ENCODE peak calls at places on chromosomes 7 and 10, in ten cellular contexts. G is GM23338, O is Panc1, Y is prostate gland, P is SK-N-SH, F is sigmoid colon, X is transverse colon, N is HCT116, R is esophagus muscularis mucosa, Q is stomach. J is an unnamed sample. For H3K4me1, the result is how much of the 10 kb centered on the place peaks cover.

GRCh38 chr10:103445767-103446567 is 6.2 kb downstream of the CALHM2 start:
- DNase-seq in F (peak), P (no peak), Q (no peak), X (peak), N (no peak), G (no peak), O (no peak), R (peak), Y (no peak), J (no peak)

GRCh38 chr10:98898987-98899386 is 336.7 kb downstream of the HPSE2 start:
- DNase-seq in Y (no peak), N (no peak), G (no peak), P (no peak), F (no peak), R (no peak), Q (no peak), X (no peak), O (no peak), J (no peak)

GRCh38 chr7:94057955-94058354 is 53.8 kb upstream of the BET1 start:
- DNase-seq in Q (no peak), O (no peak), P (no peak), G (no peak), R (no peak), N (no peak), Y (no peak), F (no peak), X (no peak), J (no peak)

GRCh38 chr10:69232252-69232651 is 12.1 kb downstream of the HKDC1 start:
- DNase-seq in Y (no peak), O (no peak), F (no peak), Q (no peak), X (peak), P (no peak), G (peak), N (peak), R (no peak), J (peak)

GRCh38 chr7:49803812-49804211 is 30.4 kb downstream of the VWC2 start:
- DNase-seq in Q (no peak), P (no peak), O (no peak), R (no peak), N (no peak), F (no peak), Y (no peak), X (no peak), G (no peak), J (no peak)

GRCh38 chr10:89540550-89540949 is 5.2 kb upstream of the SLC16A12 start:
- DNase-seq in O (no peak), G (no peak), R (no peak), F (no peak), X (no peak), N (no peak), Y (no peak), Q (no peak), P (no peak), J (no peak)

GRCh38 chr7:116610210-116610609 is 61.8 kb upstream of the MET start:
- DNase-seq in N (no peak), X (no peak), P (no peak), G (no peak), Y (no peak), R (no peak), O (no peak), Q (no peak), F (no peak), J (no peak)

GRCh38 chr7:142301923-142302550 is 44.2 kb upstream of the PRSS58 start:
- DNase-seq in F (no peak), P (peak), X (no peak), R (peak), Y (no peak), G (peak), Q (no peak), N (peak), O (no peak), J (no peak)

GRCh38 chr10:14782691-14783363 is 8.1 kb upstream of the FAM107B start:
- DNase-seq in X (peak), N (peak), Q (no peak), P (no peak), R (peak), O (peak), F (no peak), G (no peak), Y (no peak), J (no peak)

GRCh38 chr10:122567056-122567660 is 6.6 kb downstream of the DMBT1 start:
- DNase-seq in G (peak), Y (no peak), Q (peak), P (peak), O (no peak), N (peak), R (no peak), F (peak), X (peak), J (peak)

GRCh38 chr7:26397326-26397725 is 105.7 kb downstream of the SNX10 start:
- DNase-seq in Q (no peak), Y (no peak), O (no peak), N (no peak), P (peak), F (no peak), R (no peak), X (no peak), G (no peak), J (no peak)

GRCh38 chr10:121380211-121380610 is 218.0 kb downstream of the FGFR2 start:
- DNase-seq in Y (no peak), G (no peak), P (peak), N (no peak), F (no peak), R (no peak), X (no peak), O (no peak), Q (no peak), J (no peak)

GRCh38 chr10:77983384-77984341 is 45.7 kb downstream of the POLR3A start:
- DNase-seq in Q (no peak), O (no peak), F (peak), P (peak), R (no peak), X (no peak), N (no peak), G (no peak), Y (no peak), J (no peak)

GRCh38 chr7:17299477-17299991 is 1.1 kb downstream of the AHR start:
- DNase-seq in R (peak), X (peak), G (peak), Q (no peak), P (no peak), N (no peak), Y (no peak), F (no peak), O (no peak), J (no peak)

GRCh38 chr10:77416327-77417135 is 221.1 kb downstream of the KCNMA1 start:
- DNase-seq in F (no peak), Y (no peak), Q (no peak), G (no peak), O (peak), P (no peak), R (no peak), X (no peak), N (no peak), J (no peak)

GRCh38 chr10:27514243-27514642 is 10.1 kb downstream of the RAB18 start:
- DNase-seq in Y (no peak), X (no peak), G (no peak), F (no peak), P (no peak), O (no peak), N (no peak), R (no peak), Q (no peak), J (no peak)

GRCh38 chr10:13771992-13772391 is 185.2 kb downstream of the PRPF18 start:
- DNase-seq in X (no peak), N (no peak), O (no peak), F (no peak), Y (no peak), Q (no peak), P (no peak), R (no peak), G (no peak), J (no peak)

GRCh38 chr7:65462148-65462716 is 88.6 kb downstream of the ZNF92 start:
- DNase-seq in G (no peak), Y (no peak), X (no peak), P (no peak), R (no peak), N (no peak), Q (no peak), F (no peak), O (no peak), J (no peak)

GRCh38 chr7:149854611-149855367 is 16.6 kb downstream of the ZNF862 start:
- DNase-seq in G (peak), P (peak), O (no peak), N (peak), R (no peak), F (peak), X (peak), Y (peak), Q (peak), J (no peak)

GRCh38 chr10:16843252-16843870 is 26.1 kb upstream of the RSU1 start:
- DNase-seq in G (peak), O (peak), F (no peak), X (no peak), N (peak), P (peak), Q (no peak), R (no peak), Y (peak), J (no peak)

GRCh38 chr7:21256310-21256877 is 171.5 kb upstream of the SP4 start:
- DNase-seq in G (peak), N (peak), X (no peak), F (no peak), P (peak), O (no peak), Q (no peak), Y (peak), R (no peak), J (no peak)

GRCh38 chr7:27781188-27781587 is 41.2 kb downstream of the TAX1BP1 start:
- DNase-seq in P (no peak), R (no peak), F (no peak), Y (no peak), X (no peak), G (no peak), Q (no peak), N (no peak), O (no peak), J (no peak)

GRCh38 chr10:47279276-47279675 is 20.7 kb upstream of the GDF10 start:
- DNase-seq in G (no peak), Q (no peak), P (no peak), Y (no peak), R (no peak), X (no peak), F (no peak), O (no peak), N (no peak), J (no peak)

GRCh38 chr10:69647101-69647500 is 17.1 kb downstream of the FAM241B start:
- DNase-seq in F (peak), N (no peak), R (no peak), P (no peak), Y (no peak), O (no peak), G (no peak), X (no peak), Q (no peak), J (peak)

GRCh38 chr10:6737758-6738463 is 157.8 kb upstream of the PRKCQ start:
- DNase-seq in R (no peak), G (no peak), F (no peak), O (no peak), N (no peak), P (no peak), X (no peak), Y (no peak), Q (no peak), J (no peak)

GRCh38 chr10:79229081-79229541 is 118.2 kb upstream of the PPIF start:
- DNase-seq in P (peak), F (no peak), G (peak), X (no peak), O (no peak), R (no peak), Q (no peak), Y (no peak), N (no peak), J (no peak)

GRCh38 chr10:130218181-130218641 is 82.0 kb downstream of the GLRX3 start:
- DNase-seq in Q (no peak), N (no peak), F (peak), X (no peak), G (no peak), P (no peak), O (no peak), Y (no peak), R (no peak), J (peak)

GRCh38 chr7:127683776-127684681 is 32.0 kb downstream of the SND1 start:
- DNase-seq in R (no peak), P (no peak), G (peak), F (no peak), Q (no peak), Y (no peak), X (no peak), O (no peak), N (no peak), J (no peak)

GRCh38 chr7:50779427-50779826 is 3.3 kb downstream of the GRB10 start:
- DNase-seq in G (no peak), P (no peak), F (no peak), X (no peak), N (no peak), O (no peak), Y (no peak), Q (no peak), R (no peak), J (no peak)

GRCh38 chr10:77877461-77878344 is 48.9 kb downstream of the DLG5 start:
- DNase-seq in P (peak), Y (no peak), N (no peak), G (peak), F (peak), X (peak), O (no peak), Q (peak), R (no peak), J (peak)

GRCh38 chr10:129105266-129105665 is 361.8 kb upstream of the MGMT start:
- DNase-seq in G (no peak), Q (no peak), F (no peak), R (no peak), P (no peak), X (no peak), Y (no peak), O (no peak), N (no peak), J (no peak)

GRCh38 chr7:148507741-148508285 is 82.8 kb upstream of the C7orf33 start:
- DNase-seq in G (no peak), X (no peak), F (no peak), N (no peak), R (no peak), P (no peak), O (no peak), Y (no peak), Q (no peak), J (no peak)

DNA sequence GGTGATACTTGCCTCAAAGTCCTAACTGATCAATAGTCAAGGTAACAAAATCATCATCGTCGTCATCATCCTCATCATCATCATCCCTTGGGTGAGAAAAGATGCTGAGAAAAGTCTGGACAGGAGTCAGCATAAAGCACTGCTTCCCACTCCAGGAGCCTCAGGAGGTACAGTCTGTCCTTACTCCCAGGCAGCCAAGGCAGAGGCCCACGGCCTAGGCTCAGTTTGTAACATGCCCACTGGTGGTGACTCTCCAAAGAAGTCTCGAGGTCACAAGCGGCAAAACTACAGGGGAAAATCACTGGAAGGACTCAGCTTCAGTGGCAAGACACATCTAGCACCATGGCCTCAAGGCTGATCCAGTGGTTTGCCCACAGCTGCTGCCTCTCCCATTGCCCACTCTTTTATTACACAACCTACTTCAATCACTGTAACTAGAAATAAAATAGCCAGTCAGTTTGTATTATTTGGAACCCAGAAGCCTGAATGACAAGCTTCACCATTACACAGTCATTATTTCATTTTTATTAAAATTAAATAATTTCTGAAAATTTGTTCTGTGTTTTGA is 150.4 kb downstream of the SRPK2 start:
- DNase-seq in N (no peak), O (no peak), P (no peak), X (no peak), F (no peak), Q (no peak), R (no peak), Y (no peak), G (peak), J (no peak)
- H3K4me1 ChIP-seq in N (under half), O (under half), P (under half), X (under half), F (under half), Q (under half), R (under half), Y (under half), G (under half), J (under half)

GRCh38 chr7:150979706-150980390 is 1.7 kb upstream of the KCNH2 start:
- DNase-seq in O (no peak), Y (no peak), X (no peak), N (no peak), R (no peak), P (no peak), G (no peak), Q (no peak), F (peak), J (no peak)
- TF ChIP-seq POLR2AphosphoS5 in O (no peak), Y (peak), X (no peak), N (no peak), R (peak), P (no peak), G (no peak), Q (no peak), F (peak), J (no peak)

GRCh38 chr7:150978136-150978789 is at the start of gene KCNH2:
- DNase-seq in X (no peak), P (peak), F (peak), G (peak), Y (no peak), Q (no peak), N (no peak), O (no peak), R (no peak), J (no peak)
- H3K4me3 ChIP-seq in X (peak), P (peak), F (peak), G (peak), Y (peak), Q (peak), N (peak), O (peak), R (peak), J (peak)

GRCh38 chr7:130925136-130925794 is 191.3 kb upstream of the KLF14 start:
- DNase-seq in R (no peak), O (no peak), Y (no peak), F (no peak), P (no peak), N (no peak), G (no peak), Q (no peak), X (no peak), J (no peak)
- H3K4me1 ChIP-seq in R (half or more), O (half or more), Y (under half), F (half or more), P (half or more), N (half or more), G (under half), Q (under half), X (under half), J (half or more)

GRCh38 chr7:88689821-88690220 is 69.7 kb upstream of the ZNF804B start:
- DNase-seq in O (no peak), X (no peak), F (no peak), N (no peak), P (no peak), Y (no peak), R (no peak), G (no peak), Q (no peak), J (no peak)
- TF ChIP-seq POLR2AphosphoS5 in O (no peak), X (no peak), F (no peak), N (no peak), P (no peak), Y (no peak), R (no peak), G (no peak), Q (no peak), J (no peak)

DNA sequence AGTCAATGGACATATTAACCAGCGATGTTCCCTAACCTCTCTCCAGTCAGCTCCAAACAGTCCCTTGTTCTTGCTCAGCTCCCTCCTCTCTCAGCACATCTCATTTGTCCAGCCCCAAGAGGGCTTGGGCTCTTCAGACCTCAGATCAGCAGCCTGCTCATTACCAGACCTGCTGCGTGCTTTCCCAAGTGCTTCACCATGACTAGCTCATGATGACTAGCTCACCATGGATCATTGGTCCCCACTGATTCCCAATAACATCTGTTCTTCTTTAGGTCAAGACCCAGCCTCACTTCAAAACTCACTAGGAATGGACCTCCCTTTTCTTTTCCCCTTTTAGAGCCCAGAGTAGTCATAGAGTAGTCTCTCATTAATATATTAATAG is 121.9 kb downstream of the SLC16A9 start:
- DNase-seq in G (no peak), N (no peak), F (no peak), X (no peak), O (no peak), P (no peak), R (peak), Q (no peak), Y (no peak), J (no peak)
- H3K4me3 ChIP-seq in G (no peak), N (no peak), F (no peak), X (no peak), O (no peak), P (no peak), R (no peak), Q (no peak), Y (no peak), J (no peak)

GRCh38 chr10:3046941-3047621 is 20.3 kb upstream of the PFKP start:
- DNase-seq in N (no peak), Y (no peak), R (no peak), P (no peak), Q (no peak), X (no peak), F (no peak), G (no peak), O (no peak), J (no peak)

GRCh38 chr10:3047622-3047995 is 19.7 kb upstream of the PFKP start:
- DNase-seq in Q (no peak), X (no peak), F (no peak), N (no peak), Y (no peak), G (no peak), R (no peak), P (no peak), O (no peak), J (no peak)

GRCh38 chr10:3043512-3044368 is 23.6 kb upstream of the PFKP start:
- DNase-seq in Y (peak), F (peak), R (no peak), Q (peak), N (peak), G (peak), P (peak), O (peak), X (peak), J (no peak)

GRCh38 chr10:3046210-3046779 is 21.1 kb upstream of the PFKP start:
- DNase-seq in P (no peak), F (no peak), Q (no peak), G (no peak), N (no peak), O (no peak), R (no peak), X (no peak), Y (no peak), J (no peak)

DNA sequence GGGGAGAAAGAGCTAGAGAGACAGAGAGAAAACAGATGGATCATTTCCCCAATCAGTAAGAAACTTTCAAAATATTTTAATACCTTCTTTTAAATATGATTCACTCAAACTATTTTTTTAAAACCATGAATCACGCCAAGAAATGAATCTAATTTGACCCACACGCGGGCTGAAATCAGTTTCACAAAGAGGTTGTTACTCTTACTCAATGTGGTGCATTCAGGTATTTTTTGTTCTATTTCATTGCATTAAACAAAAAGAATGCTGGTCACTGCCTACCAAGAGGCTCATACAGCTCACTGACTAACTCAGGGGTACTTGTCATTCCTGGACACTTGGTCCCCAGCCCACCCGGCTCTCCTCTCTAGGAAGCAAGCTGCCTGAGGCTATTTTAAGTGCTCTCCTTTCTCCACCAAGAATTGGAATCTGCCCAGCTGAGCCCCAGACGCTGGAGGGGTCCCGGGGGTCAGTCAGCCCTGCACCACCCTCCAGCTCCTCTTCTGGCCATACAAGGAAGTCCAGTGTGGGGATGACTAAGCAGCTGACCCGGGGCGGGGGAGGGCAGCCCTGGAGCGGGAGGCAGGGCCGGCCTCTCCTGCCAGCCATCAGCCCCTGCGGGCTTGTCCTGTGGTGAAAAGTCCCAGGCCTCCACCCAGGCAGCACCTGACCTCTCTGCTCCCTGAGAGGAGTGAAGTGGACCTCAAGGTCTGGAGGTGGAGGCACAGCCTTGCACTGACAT is 21.7 kb upstream of the PFKP start:
- DNase-seq in X (peak), R (peak), G (peak), N (no peak), P (peak), F (peak), O (no peak), Y (no peak), Q (peak), J (no peak)
- H3K4me1 ChIP-seq in X (under half), R (under half), G (under half), N (under half), P (under half), F (under half), O (under half), Y (under half), Q (under half), J (under half)

GRCh38 chr7:138937484-138937883 is 43.7 kb downstream of the KIAA1549 start:
- DNase-seq in X (no peak), G (no peak), R (no peak), N (no peak), P (no peak), Q (no peak), F (no peak), O (no peak), Y (no peak), J (no peak)
- TF ChIP-seq POLR2AphosphoS5 in X (no peak), G (no peak), R (no peak), N (no peak), P (no peak), Q (no peak), F (no peak), O (no peak), Y (no peak), J (no peak)

J was measured in spleen.